ENCODE peak calls at places on chromosomes 7 and 10, in ten cellular contexts. One of them, this sample, is unnamed.

GRCh38 chr7:40057292-40057691 is 77.1 kb downstream of the MPLKIP start:
- DNase-seq in activated CD8-positive, alpha-beta memory T cell treated with anti-CD3 and anti-CD28 coated beads for 24 hours: no peak
- DNase-seq in activated CD4-positive, alpha-beta T cell treated with anti-CD3 and anti-CD28 coated beads for 48 hours: no peak
- DNase-seq in RWPE1: no peak
- DNase-seq in cardiac muscle cell: peak; percentile 55
- DNase-seq in cerebellar cortex: peak; percentile 38
- DNase-seq in hepatocyte: peak; percentile 17
- DNase-seq in nephron progenitor cell: no peak
- DNase-seq in Right ventricle myocardium superior: no peak
- DNase-seq in stimulated activated CD8-positive, alpha-beta memory T cell treated with anti-CD3 and anti-CD28 coated beads, Interleukin-4, amount 100 ng/mL, for 1 hour: no peak
- DNase-seq in this sample: no peak

GRCh38 chr10:63423489-63423888 is 42.3 kb downstream of the JMJD1C start:
- DNase-seq in activated CD8-positive, alpha-beta memory T cell treated with anti-CD3 and anti-CD28 coated beads for 24 hours: no peak
- DNase-seq in activated CD4-positive, alpha-beta T cell treated with anti-CD3 and anti-CD28 coated beads for 48 hours: no peak
- DNase-seq in RWPE1: no peak
- DNase-seq in cardiac muscle cell: no peak
- DNase-seq in cerebellar cortex: no peak
- DNase-seq in hepatocyte: no peak
- DNase-seq in nephron progenitor cell: no peak
- DNase-seq in Right ventricle myocardium superior: no peak
- DNase-seq in stimulated activated CD8-positive, alpha-beta memory T cell treated with anti-CD3 and anti-CD28 coated beads, Interleukin-4, amount 100 ng/mL, for 1 hour: no peak
- DNase-seq in this sample: no peak

GRCh38 chr7:1646957-1647891 is 22.9 kb upstream of the ELFN1 start:
- DNase-seq in activated CD8-positive, alpha-beta memory T cell treated with anti-CD3 and anti-CD28 coated beads for 24 hours: no peak
- DNase-seq in activated CD4-positive, alpha-beta T cell treated with anti-CD3 and anti-CD28 coated beads for 48 hours: no peak
- DNase-seq in RWPE1: no peak
- DNase-seq in cardiac muscle cell: no peak
- DNase-seq in cerebellar cortex: no peak
- DNase-seq in hepatocyte: no peak
- DNase-seq in nephron progenitor cell: peak; percentile 48
- DNase-seq in Right ventricle myocardium superior: peak; percentile 64
- DNase-seq in stimulated activated CD8-positive, alpha-beta memory T cell treated with anti-CD3 and anti-CD28 coated beads, Interleukin-4, amount 100 ng/mL, for 1 hour: no peak
- DNase-seq in this sample: no peak

GRCh38 chr10:78374331-78375028 is 340.8 kb downstream of the RPS24 start:
- DNase-seq in activated CD8-positive, alpha-beta memory T cell treated with anti-CD3 and anti-CD28 coated beads for 24 hours: no peak
- DNase-seq in activated CD4-positive, alpha-beta T cell treated with anti-CD3 and anti-CD28 coated beads for 48 hours: no peak
- DNase-seq in RWPE1: no peak
- DNase-seq in cardiac muscle cell: no peak
- DNase-seq in cerebellar cortex: no peak
- DNase-seq in hepatocyte: no peak
- DNase-seq in nephron progenitor cell: no peak
- DNase-seq in Right ventricle myocardium superior: no peak
- DNase-seq in stimulated activated CD8-positive, alpha-beta memory T cell treated with anti-CD3 and anti-CD28 coated beads, Interleukin-4, amount 100 ng/mL, for 1 hour: no peak
- DNase-seq in this sample: no peak

GRCh38 chr7:126656165-126656564 is 596.6 kb downstream of the GRM8 start:
- DNase-seq in activated CD8-positive, alpha-beta memory T cell treated with anti-CD3 and anti-CD28 coated beads for 24 hours: no peak
- DNase-seq in activated CD4-positive, alpha-beta T cell treated with anti-CD3 and anti-CD28 coated beads for 48 hours: no peak
- DNase-seq in RWPE1: no peak
- DNase-seq in cardiac muscle cell: no peak
- DNase-seq in cerebellar cortex: no peak
- DNase-seq in hepatocyte: no peak
- DNase-seq in nephron progenitor cell: no peak
- DNase-seq in Right ventricle myocardium superior: no peak
- DNase-seq in stimulated activated CD8-positive, alpha-beta memory T cell treated with anti-CD3 and anti-CD28 coated beads, Interleukin-4, amount 100 ng/mL, for 1 hour: no peak
- DNase-seq in this sample: no peak

GRCh38 chr10:75350791-75351190 is 50.8 kb downstream of the ZNF503 start:
- DNase-seq in activated CD8-positive, alpha-beta memory T cell treated with anti-CD3 and anti-CD28 coated beads for 24 hours: no peak
- DNase-seq in activated CD4-positive, alpha-beta T cell treated with anti-CD3 and anti-CD28 coated beads for 48 hours: no peak
- DNase-seq in RWPE1: peak; percentile 82
- DNase-seq in cardiac muscle cell: no peak
- DNase-seq in cerebellar cortex: no peak
- DNase-seq in hepatocyte: no peak
- DNase-seq in nephron progenitor cell: no peak
- DNase-seq in Right ventricle myocardium superior: no peak
- DNase-seq in stimulated activated CD8-positive, alpha-beta memory T cell treated with anti-CD3 and anti-CD28 coated beads, Interleukin-4, amount 100 ng/mL, for 1 hour: no peak
- DNase-seq in this sample: peak; percentile 86

GRCh38 chr7:116552616-116553015 is 27.8 kb downstream of the CAV1 start:
- DNase-seq in activated CD8-positive, alpha-beta memory T cell treated with anti-CD3 and anti-CD28 coated beads for 24 hours: no peak
- DNase-seq in activated CD4-positive, alpha-beta T cell treated with anti-CD3 and anti-CD28 coated beads for 48 hours: no peak
- DNase-seq in RWPE1: peak; percentile 62
- DNase-seq in cardiac muscle cell: no peak
- DNase-seq in cerebellar cortex: no peak
- DNase-seq in hepatocyte: no peak
- DNase-seq in nephron progenitor cell: no peak
- DNase-seq in Right ventricle myocardium superior: no peak
- DNase-seq in stimulated activated CD8-positive, alpha-beta memory T cell treated with anti-CD3 and anti-CD28 coated beads, Interleukin-4, amount 100 ng/mL, for 1 hour: no peak
- DNase-seq in this sample: no peak

GRCh38 chr7:40918701-40919271 is 784.0 kb downstream of the SUGCT start:
- DNase-seq in activated CD8-positive, alpha-beta memory T cell treated with anti-CD3 and anti-CD28 coated beads for 24 hours: no peak
- DNase-seq in activated CD4-positive, alpha-beta T cell treated with anti-CD3 and anti-CD28 coated beads for 48 hours: no peak
- DNase-seq in RWPE1: peak; percentile 16
- DNase-seq in cardiac muscle cell: peak; percentile 79
- DNase-seq in cerebellar cortex: no peak
- DNase-seq in hepatocyte: peak; percentile 65
- DNase-seq in nephron progenitor cell: no peak
- DNase-seq in Right ventricle myocardium superior: no peak
- DNase-seq in stimulated activated CD8-positive, alpha-beta memory T cell treated with anti-CD3 and anti-CD28 coated beads, Interleukin-4, amount 100 ng/mL, for 1 hour: no peak
- DNase-seq in this sample: peak; percentile 19

GRCh38 chr7:75948179-75948578 is 33.2 kb downstream of the POR start:
- DNase-seq in activated CD8-positive, alpha-beta memory T cell treated with anti-CD3 and anti-CD28 coated beads for 24 hours: no peak
- DNase-seq in activated CD4-positive, alpha-beta T cell treated with anti-CD3 and anti-CD28 coated beads for 48 hours: no peak
- DNase-seq in RWPE1: no peak
- DNase-seq in cardiac muscle cell: no peak
- DNase-seq in cerebellar cortex: no peak
- DNase-seq in hepatocyte: no peak
- DNase-seq in nephron progenitor cell: no peak
- DNase-seq in Right ventricle myocardium superior: no peak
- DNase-seq in stimulated activated CD8-positive, alpha-beta memory T cell treated with anti-CD3 and anti-CD28 coated beads, Interleukin-4, amount 100 ng/mL, for 1 hour: no peak
- DNase-seq in this sample: no peak

GRCh38 chr7:23594879-23595604 is 2.1 kb upstream of the CCDC126 start:
- DNase-seq in activated CD8-positive, alpha-beta memory T cell treated with anti-CD3 and anti-CD28 coated beads for 24 hours: no peak
- DNase-seq in activated CD4-positive, alpha-beta T cell treated with anti-CD3 and anti-CD28 coated beads for 48 hours: peak; percentile 68
- DNase-seq in RWPE1: peak; percentile 69
- DNase-seq in cardiac muscle cell: no peak
- DNase-seq in cerebellar cortex: no peak
- DNase-seq in hepatocyte: no peak
- DNase-seq in nephron progenitor cell: no peak
- DNase-seq in Right ventricle myocardium superior: no peak
- DNase-seq in stimulated activated CD8-positive, alpha-beta memory T cell treated with anti-CD3 and anti-CD28 coated beads, Interleukin-4, amount 100 ng/mL, for 1 hour: no peak
- DNase-seq in this sample: no peak

GRCh38 chr10:1452777-1453176 is 284.5 kb downstream of the ADARB2 start:
- DNase-seq in activated CD8-positive, alpha-beta memory T cell treated with anti-CD3 and anti-CD28 coated beads for 24 hours: no peak
- DNase-seq in activated CD4-positive, alpha-beta T cell treated with anti-CD3 and anti-CD28 coated beads for 48 hours: no peak
- DNase-seq in RWPE1: no peak
- DNase-seq in cardiac muscle cell: no peak
- DNase-seq in cerebellar cortex: no peak
- DNase-seq in hepatocyte: no peak
- DNase-seq in nephron progenitor cell: no peak
- DNase-seq in Right ventricle myocardium superior: no peak
- DNase-seq in stimulated activated CD8-positive, alpha-beta memory T cell treated with anti-CD3 and anti-CD28 coated beads, Interleukin-4, amount 100 ng/mL, for 1 hour: no peak
- DNase-seq in this sample: no peak

GRCh38 chr7:155951554-155952158 is 139.4 kb upstream of the SHH start:
- DNase-seq in activated CD8-positive, alpha-beta memory T cell treated with anti-CD3 and anti-CD28 coated beads for 24 hours: peak; percentile 15
- DNase-seq in activated CD4-positive, alpha-beta T cell treated with anti-CD3 and anti-CD28 coated beads for 48 hours: peak; percentile 15
- DNase-seq in RWPE1: peak; percentile 98
- DNase-seq in cardiac muscle cell: no peak
- DNase-seq in cerebellar cortex: no peak
- DNase-seq in hepatocyte: peak; percentile 79
- DNase-seq in nephron progenitor cell: no peak
- DNase-seq in Right ventricle myocardium superior: no peak
- DNase-seq in stimulated activated CD8-positive, alpha-beta memory T cell treated with anti-CD3 and anti-CD28 coated beads, Interleukin-4, amount 100 ng/mL, for 1 hour: no peak
- DNase-seq in this sample: peak; percentile 87

GRCh38 chr7:2631924-2632716 is at the start of gene TTYH3:
- DNase-seq in activated CD8-positive, alpha-beta memory T cell treated with anti-CD3 and anti-CD28 coated beads for 24 hours: no peak
- DNase-seq in activated CD4-positive, alpha-beta T cell treated with anti-CD3 and anti-CD28 coated beads for 48 hours: no peak
- DNase-seq in RWPE1: no peak
- DNase-seq in cardiac muscle cell: no peak
- DNase-seq in cerebellar cortex: no peak
- DNase-seq in hepatocyte: no peak
- DNase-seq in nephron progenitor cell: no peak
- DNase-seq in Right ventricle myocardium superior: peak; percentile 68
- DNase-seq in stimulated activated CD8-positive, alpha-beta memory T cell treated with anti-CD3 and anti-CD28 coated beads, Interleukin-4, amount 100 ng/mL, for 1 hour: no peak
- DNase-seq in this sample: peak; percentile 81

GRCh38 chr7:130290745-130291144 is 2.2 kb upstream of the CPA4 start:
- DNase-seq in activated CD8-positive, alpha-beta memory T cell treated with anti-CD3 and anti-CD28 coated beads for 24 hours: no peak
- DNase-seq in activated CD4-positive, alpha-beta T cell treated with anti-CD3 and anti-CD28 coated beads for 48 hours: no peak
- DNase-seq in RWPE1: no peak
- DNase-seq in cardiac muscle cell: no peak
- DNase-seq in cerebellar cortex: no peak
- DNase-seq in hepatocyte: no peak
- DNase-seq in nephron progenitor cell: no peak
- DNase-seq in Right ventricle myocardium superior: no peak
- DNase-seq in stimulated activated CD8-positive, alpha-beta memory T cell treated with anti-CD3 and anti-CD28 coated beads, Interleukin-4, amount 100 ng/mL, for 1 hour: no peak
- DNase-seq in this sample: no peak

GRCh38 chr10:1043532-1043995 is 5.4 kb downstream of the IDI1 start:
- DNase-seq in activated CD8-positive, alpha-beta memory T cell treated with anti-CD3 and anti-CD28 coated beads for 24 hours: no peak
- DNase-seq in activated CD4-positive, alpha-beta T cell treated with anti-CD3 and anti-CD28 coated beads for 48 hours: no peak
- DNase-seq in RWPE1: no peak
- DNase-seq in cardiac muscle cell: no peak
- DNase-seq in cerebellar cortex: no peak
- DNase-seq in hepatocyte: no peak
- DNase-seq in nephron progenitor cell: no peak
- DNase-seq in Right ventricle myocardium superior: peak; percentile 59
- DNase-seq in stimulated activated CD8-positive, alpha-beta memory T cell treated with anti-CD3 and anti-CD28 coated beads, Interleukin-4, amount 100 ng/mL, for 1 hour: no peak
- DNase-seq in this sample: no peak